ENCODE peak calls at places on chromosomes 2 and 18, in four cellular contexts. Q is SJSA1; N is AG09309; E is activated T-helper 9 cell treated with anti-CD3 and anti-CD28 coated beads, Interleukin-2, amount 50 U/mL, for 16 hours. C is an unnamed sample.

GRCh38 chr18:33851546-33852078 is 273.6 kb downstream of the ASXL3 start:
- DNase-seq in Q (no peak), N (no peak), E (no peak), C (no peak)

GRCh38 chr2:213227458-213227857 is 56.8 kb upstream of the SPAG16 start:
- DNase-seq in N (no peak), Q (no peak), E (no peak), C (no peak)

GRCh38 chr2:170292415-170292814 is 114.5 kb downstream of the MYO3B start:
- DNase-seq in E (no peak), Q (no peak), N (no peak), C (no peak)

GRCh38 chr2:225041210-225041870 is 928 bp downstream of the DOCK10 start:
- DNase-seq in N (no peak), E (peak; percentile 57), Q (peak; percentile 54), C (no peak)

GRCh38 chr2:10632230-10632629 is 57.5 kb downstream of the NOL10 start:
- DNase-seq in N (no peak), E (no peak), Q (no peak), C (no peak)

GRCh38 chr2:218465987-218466633 is 47.2 kb downstream of the VIL1 start:
- DNase-seq in E (no peak), N (no peak), Q (peak; percentile 23), C (no peak)

GRCh38 chr2:170715062-170715931 is at the start of gene SP5:
- DNase-seq in Q (peak; percentile 81), N (no peak), E (no peak), C (peak; percentile 6)

GRCh38 chr2:172447811-172448493 is 20.6 kb downstream of the ITGA6 start:
- DNase-seq in E (no peak), N (no peak), Q (no peak), C (no peak)

GRCh38 chr18:49517483-49517882 is 30.4 kb upstream of the C18orf32 start:
- DNase-seq in N (no peak), E (no peak), Q (no peak), C (no peak)

GRCh38 chr18:48852292-48852691 is 98.5 kb downstream of the SMAD7 start:
- DNase-seq in N (no peak), E (no peak), Q (no peak), C (no peak)

GRCh38 chr2:70766357-70767093 is 1.5 kb downstream of the ADD2 start:
- DNase-seq in E (no peak), N (no peak), Q (no peak), C (no peak)

GRCh38 chr2:223123859-223124610 is 72.0 kb downstream of the KCNE4 start:
- DNase-seq in N (peak; percentile 46), Q (peak; percentile 19), E (no peak), C (no peak)

GRCh38 chr18:8450013-8450412 is 159.2 kb upstream of the RAB12 start:
- DNase-seq in N (no peak), E (no peak), Q (peak; percentile 20), C (no peak)